ENCODE peak calls at places on chromosomes 4 and X, in five cellular contexts. D is NCI-H2081, U is iPS-NIHi11, I is progenitor cell of endocrine pancreas, G is activated T-cell treated with anti-CD3 and anti-CD28 coated beads for 48 hours. J is an unnamed sample.

GRCh38 chr4:39324897-39325613 is 41.1 kb downstream of the RFC1 start:
- DNase-seq in D (no peak), U (no peak), I (no peak), G (no peak), J (no peak)

GRCh38 chr4:128502818-128503527 is 215.4 kb upstream of the PGRMC2 start:
- DNase-seq in D (no peak), U (no peak), I (no peak), G (no peak), J (no peak)

GRCh38 chr4:20288846-20289512 is 37.3 kb downstream of the SLIT2 start:
- DNase-seq in D (no peak), U (no peak), I (no peak), G (no peak), J (no peak)

GRCh38 chr4:94880976-94881375 is 123.2 kb downstream of the BMPR1B start:
- DNase-seq in D (no peak), U (no peak), I (no peak), G (no peak), J (no peak)

GRCh38 chr4:166202991-166203390 is 330.0 kb downstream of the TLL1 start:
- DNase-seq in D (no peak), U (no peak), I (no peak), G (no peak), J (no peak)

GRCh38 chrX:39396358-39396995 is 595.2 kb downstream of the MID1IP1 start:
- DNase-seq in D (no peak), U (no peak), I (no peak), G (no peak), J (no peak)

GRCh38 chr4:182955411-182955810 is 38.2 kb upstream of the DCTD start:
- DNase-seq in D (no peak), U (no peak), I (no peak), G (no peak), J (no peak)

GRCh38 chr4:79964715-79965345 is 108.2 kb downstream of the ANTXR2 start:
- DNase-seq in D (no peak), U (peak), I (peak), G (no peak), J (no peak)

GRCh38 chr4:3401436-3402171 is 40.2 kb upstream of the HGFAC start:
- DNase-seq in D (no peak), U (no peak), I (no peak), G (no peak), J (no peak)

GRCh38 chr4:40972722-40973121 is 223.0 kb downstream of the NSUN7 start:
- DNase-seq in D (no peak), U (no peak), I (no peak), G (no peak), J (no peak)

GRCh38 chrX:149871940-149872339 is 9.0 kb upstream of the MAGEA8 start:
- DNase-seq in D (no peak), U (peak), I (no peak), G (peak), J (peak)

GRCh38 chrX:35288657-35289056 is 346.1 kb downstream of the FAM47B start:
- DNase-seq in D (no peak), U (no peak), I (no peak), G (no peak), J (no peak)

GRCh38 chr4:93184093-93184492 is 644.5 kb upstream of the ATOH1 start:
- DNase-seq in D (peak), U (peak), I (no peak), G (no peak), J (no peak)

GRCh38 chr4:21744046-21744445 is 204.5 kb downstream of the KCNIP4 start:
- DNase-seq in D (no peak), U (no peak), I (no peak), G (no peak), J (no peak)

GRCh38 chr4:180150818-180151217 is 2092.4 kb upstream of the TENM3 start:
- DNase-seq in D (peak), U (no peak), I (no peak), G (no peak), J (no peak)

GRCh38 chr4:57504139-57504538 is 394.0 kb upstream of the IGFBP7 start:
- DNase-seq in D (peak), U (no peak), I (no peak), G (no peak), J (no peak)

GRCh38 chr4:172952052-172952451 is 216.6 kb upstream of the GALNT7 start:
- DNase-seq in D (no peak), U (peak), I (no peak), G (no peak), J (no peak)

GRCh38 chrX:79325263-79325958 is 41.7 kb downstream of the ITM2A start:
- DNase-seq in D (no peak), U (no peak), I (no peak), G (no peak), J (peak)

GRCh38 chrX:110003167-110004156 is 548 bp downstream of the TMEM164 start:
- DNase-seq in D (no peak), U (no peak), I (peak), G (no peak), J (no peak)

GRCh38 chrX:129876734-129877395 is 29.1 kb upstream of the UTP14A start:
- DNase-seq in D (no peak), U (peak), I (no peak), G (no peak), J (no peak)

GRCh38 chr4:17667653-17668201 is 53.3 kb downstream of the MED28 start:
- DNase-seq in D (no peak), U (no peak), I (no peak), G (no peak), J (no peak)

GRCh38 chr4:44121210-44121609 is 327.4 kb downstream of the KCTD8 start:
- DNase-seq in D (no peak), U (no peak), I (no peak), G (no peak), J (no peak)